ENCODE peak calls at places on chromosomes 16 and 17, in six cellular contexts. D is Ammon's horn; Q is activated CD8-positive, alpha-beta T cell treated with anti-CD3 and anti-CD28 coated beads, Interleukin-2, amount 10 ng/mL, durations not matched to agents 7 days and 5 days; S is stimulated activated CD8-positive, alpha-beta memory T cell treated with anti-CD3 and anti-CD28 coated beads, Interleukin-4, amount 100 ng/mL, for 4 hours; I is AG08396; C is chondrocyte. H is an unnamed sample.

GRCh38 chr17:34098712-34099111 is 156.4 kb upstream of the CCL2 start:
- DNase-seq in D (no peak), Q (no peak), S (no peak), I (no peak), C (no peak), H (no peak)

GRCh38 chr16:68866933-68867332 is 23.6 kb downstream of the TANGO6 start:
- DNase-seq in D (no peak), Q (no peak), S (no peak), I (no peak), C (no peak), H (no peak)

GRCh38 chr16:47492428-47493357 is 31.6 kb downstream of the PHKB start:
- DNase-seq in D (peak), Q (no peak), S (no peak), I (peak), C (no peak), H (no peak)

GRCh38 chr16:26787924-26788323 is 278.8 kb upstream of the C16orf82 start:
- DNase-seq in D (no peak), Q (no peak), S (no peak), I (no peak), C (no peak), H (no peak)

GRCh38 chr17:39671651-39672521 is 3.6 kb downstream of the PNMT start:
- DNase-seq in D (peak), Q (no peak), S (no peak), I (peak), C (no peak), H (no peak)

GRCh38 chr17:40430272-40431230 is 12.7 kb upstream of the IGFBP4 start:
- DNase-seq in D (no peak), Q (no peak), S (no peak), I (no peak), C (peak), H (no peak)

GRCh38 chr17:82457071-82457789 is 1.3 kb upstream of the NARF start:
- DNase-seq in D (no peak), Q (no peak), S (no peak), I (no peak), C (no peak), H (no peak)

GRCh38 chr17:50806141-50806643 is 29.2 kb upstream of the WFIKKN2 start:
- DNase-seq in D (no peak), Q (no peak), S (no peak), I (no peak), C (no peak), H (no peak)

GRCh38 chr16:46727184-46727583 is 21.0 kb downstream of the MYLK3 start:
- DNase-seq in D (no peak), Q (no peak), S (no peak), I (no peak), C (no peak), H (no peak)

GRCh38 chr17:34226011-34226410 is 29.1 kb upstream of the CCL2 start:
- DNase-seq in D (no peak), Q (no peak), S (no peak), I (no peak), C (no peak), H (no peak)

GRCh38 chr16:27759947-27760844 is 210.3 kb downstream of the KATNIP start:
- DNase-seq in D (peak), Q (no peak), S (no peak), I (no peak), C (no peak), H (no peak)

GRCh38 chr17:64788286-64789060 is 126.4 kb upstream of the SMURF2 start:
- DNase-seq in D (no peak), Q (no peak), S (no peak), I (no peak), C (peak), H (no peak)

GRCh38 chr16:1296688-1297412 is 12.6 kb upstream of the UBE2I start:
- DNase-seq in D (no peak), Q (peak), S (no peak), I (peak), C (no peak), H (peak)

GRCh38 chr16:27745348-27745747 is 195.4 kb downstream of the KATNIP start:
- DNase-seq in D (no peak), Q (no peak), S (no peak), I (no peak), C (no peak), H (no peak)

GRCh38 chr16:68361485-68361884 is 50.7 kb downstream of the PRMT7 start:
- DNase-seq in D (no peak), Q (no peak), S (no peak), I (no peak), C (no peak), H (no peak)

GRCh38 chr17:27525836-27526235 is 69.6 kb downstream of the KSR1 start:
- DNase-seq in D (no peak), Q (no peak), S (no peak), I (no peak), C (no peak), H (no peak)

GRCh38 chr17:71975331-71975801 is 145.5 kb upstream of the SOX9 start:
- DNase-seq in D (peak), Q (no peak), S (no peak), I (peak), C (no peak), H (no peak)

GRCh38 chr17:82105882-82106696 is 8.1 kb upstream of the FASN start:
- DNase-seq in D (peak), Q (peak), S (no peak), I (peak), C (no peak), H (peak)

GRCh38 chr17:65052585-65052984 is 4.0 kb downstream of the GNA13 start:
- DNase-seq in D (no peak), Q (no peak), S (no peak), I (no peak), C (no peak), H (no peak)

GRCh38 chr17:40816569-40816968 is 5.8 kb downstream of the KRT10 start:
- DNase-seq in D (no peak), Q (no peak), S (no peak), I (no peak), C (no peak), H (no peak)

GRCh38 chr16:48687421-48688038 is 77.5 kb upstream of the N4BP1 start:
- DNase-seq in D (peak), Q (peak), S (no peak), I (peak), C (no peak), H (no peak)

GRCh38 chr17:43719578-43719977 is 39.0 kb downstream of the SOST start:
- DNase-seq in D (peak), Q (no peak), S (no peak), I (no peak), C (no peak), H (no peak)

GRCh38 chr17:81192386-81193050 is 26.5 kb upstream of the AATK start:
- DNase-seq in D (no peak), Q (no peak), S (no peak), I (no peak), C (peak), H (no peak)

GRCh38 chr17:77810536-77810935 is 148.0 kb upstream of the TNRC6C start:
- DNase-seq in D (no peak), Q (no peak), S (no peak), I (peak), C (peak), H (no peak)

GRCh38 chr17:75011788-75012319 is 616 bp upstream of the MRPL58 start:
- DNase-seq in D (peak), Q (no peak), S (no peak), I (peak), C (no peak), H (no peak)

GRCh38 chr16:51971184-51971583 is 575.8 kb downstream of the TOX3 start:
- DNase-seq in D (no peak), Q (no peak), S (no peak), I (peak), C (no peak), H (no peak)

GRCh38 chr17:56771975-56772374 is 61.7 kb downstream of the C17orf67 start:
- DNase-seq in D (no peak), Q (no peak), S (no peak), I (no peak), C (no peak), H (no peak)

GRCh38 chr16:22206847-22207714 is 1.0 kb downstream of the EEF2K start:
- DNase-seq in D (peak), Q (peak), S (peak), I (peak), C (no peak), H (no peak)

GRCh38 chr17:40547079-40547784 is 18.0 kb downstream of the CCR7 start:
- DNase-seq in D (no peak), Q (peak), S (peak), I (no peak), C (peak), H (no peak)